ENCODE peak calls at places on chromosomes 5 and 9, in ten cellular contexts. Q, R, N, Y, V, M, H, Z, A and F are unnamed samples.
A peak's percentile ranks its signal among the peaks of the same experiment; 100 is the strongest.

GRCh38 chr9:91677354-91677753 is 253.7 kb upstream of the NFIL3 start:
- DNase-seq in Q (no peak), R (no peak), N (no peak), Y (no peak), V (no peak), M (no peak), H (no peak), Z (no peak), A (no peak), F (no peak)

GRCh38 chr5:131571669-131572168 is 63.3 kb downstream of the RAPGEF6 start:
- DNase-seq in Q (no peak), R (no peak), N (no peak), Y (no peak), V (no peak), M (no peak), H (no peak), Z (no peak), A (no peak), F (no peak)

GRCh38 chr9:3177921-3178320 is 334.0 kb upstream of the PUM3 start:
- DNase-seq in Q (no peak), R (no peak), N (no peak), Y (no peak), V (no peak), M (no peak), H (no peak), Z (no peak), A (no peak), F (no peak)

GRCh38 chr9:82601272-82601835 is 461.6 kb downstream of the RASEF start:
- DNase-seq in Q (no peak), R (no peak), N (no peak), Y (no peak), V (no peak), M (no peak), H (no peak), Z (no peak), A (no peak), F (no peak)

GRCh38 chr5:3258050-3258449 is 337.6 kb upstream of the IRX1 start:
- DNase-seq in Q (no peak), R (no peak), N (no peak), Y (no peak), V (no peak), M (no peak), H (no peak), Z (no peak), A (no peak), F (no peak)

GRCh38 chr5:176692326-176692725 is 45.0 kb downstream of the TSPAN17 start:
- DNase-seq in Q (peak; percentile 53), R (no peak), N (no peak), Y (no peak), V (no peak), M (no peak), H (no peak), Z (no peak), A (no peak), F (peak; percentile 23)

GRCh38 chr9:111952559-111952958 is 55.9 kb downstream of the UGCG start:
- DNase-seq in Q (no peak), R (no peak), N (peak; percentile 64), Y (no peak), V (no peak), M (no peak), H (no peak), Z (no peak), A (no peak), F (no peak)

GRCh38 chr5:1416856-1417469 is 28.3 kb downstream of the SLC6A3 start:
- DNase-seq in Q (no peak), R (no peak), N (no peak), Y (no peak), V (no peak), M (no peak), H (no peak), Z (no peak), A (no peak), F (no peak)

GRCh38 chr5:132428811-132429440 is 59.4 kb downstream of the SLC22A5 start:
- DNase-seq in Q (peak; percentile 52), R (no peak), N (no peak), Y (no peak), V (no peak), M (no peak), H (peak; percentile 28), Z (no peak), A (peak; percentile 51), F (no peak)

GRCh38 chr5:163448491-163448890 is 11.1 kb downstream of the CCNG1 start:
- DNase-seq in Q (no peak), R (no peak), N (no peak), Y (no peak), V (no peak), M (no peak), H (no peak), Z (no peak), A (no peak), F (no peak)

GRCh38 chr9:15155826-15156225 is 151.2 kb downstream of the TTC39B start:
- DNase-seq in Q (no peak), R (no peak), N (no peak), Y (no peak), V (no peak), M (no peak), H (no peak), Z (no peak), A (no peak), F (no peak)

GRCh38 chr5:124649548-124650501 is 96.6 kb downstream of the ZNF608 start:
- DNase-seq in Q (peak; percentile 82), R (peak; percentile 80), N (peak; percentile 54), Y (no peak), V (no peak), M (peak; percentile 84), H (peak; percentile 59), Z (peak; percentile 94), A (peak; percentile 68), F (peak; percentile 47)

GRCh38 chr5:180688326-180689070 is 39.1 kb upstream of the FLT4 start:
- DNase-seq in Q (no peak), R (no peak), N (no peak), Y (no peak), V (no peak), M (no peak), H (no peak), Z (no peak), A (no peak), F (no peak)

GRCh38 chr9:90099262-90099982 is 494.6 kb downstream of the GADD45G start:
- DNase-seq in Q (peak; percentile 12), R (no peak), N (no peak), Y (no peak), V (no peak), M (no peak), H (no peak), Z (peak; percentile 55), A (no peak), F (peak; percentile 19)

GRCh38 chr5:99320461-99320860 is 391.7 kb upstream of the CHD1 start:
- DNase-seq in Q (peak; percentile 19), R (no peak), N (no peak), Y (no peak), V (peak; percentile 27), M (no peak), H (no peak), Z (peak; percentile 17), A (no peak), F (no peak)